ENCODE peak calls at places on chromosomes 6 and 20, in six cellular contexts. One of them, this sample, is unnamed.

GRCh38 chr6:121858976-121859375 is 423.5 kb downstream of the GJA1 start:
- DNase-seq in hepatic stellate cell: no peak
- DNase-seq in hepatocyte: no peak
- DNase-seq in GM23338: no peak
- DNase-seq in MCF 10A: no peak
- DNase-seq in LoVo: no peak
- DNase-seq in this sample: no peak

GRCh38 chr6:106560966-106561740 is 68.1 kb downstream of the RTN4IP1 start:
- DNase-seq in hepatic stellate cell: no peak
- DNase-seq in hepatocyte: peak; percentile 23
- DNase-seq in GM23338: no peak
- DNase-seq in MCF 10A: peak; percentile 76
- DNase-seq in LoVo: peak; percentile 23
- DNase-seq in this sample: no peak

GRCh38 chr6:90197854-90198496 is 98.7 kb downstream of the BACH2 start:
- DNase-seq in hepatic stellate cell: no peak
- DNase-seq in hepatocyte: peak; percentile 39
- DNase-seq in GM23338: peak; percentile 43
- DNase-seq in MCF 10A: peak; percentile 91
- DNase-seq in LoVo: no peak
- DNase-seq in this sample: no peak

GRCh38 chr20:142290-142689 is at the start of gene DEFB126:
- DNase-seq in hepatic stellate cell: no peak
- DNase-seq in hepatocyte: no peak
- DNase-seq in GM23338: no peak
- DNase-seq in MCF 10A: no peak
- DNase-seq in LoVo: no peak
- DNase-seq in this sample: no peak

GRCh38 chr20:24825591-24825990 is 123.5 kb upstream of the CST7 start:
- DNase-seq in hepatic stellate cell: no peak
- DNase-seq in hepatocyte: no peak
- DNase-seq in GM23338: no peak
- DNase-seq in MCF 10A: no peak
- DNase-seq in LoVo: no peak
- DNase-seq in this sample: no peak

GRCh38 chr20:6007094-6007528 is 46.7 kb downstream of the LRRN4 start:
- DNase-seq in hepatic stellate cell: no peak
- DNase-seq in hepatocyte: no peak
- DNase-seq in GM23338: no peak
- DNase-seq in MCF 10A: peak; percentile 18
- DNase-seq in LoVo: no peak
- DNase-seq in this sample: peak; percentile 44

GRCh38 chr6:33117826-33118277 is 42.1 kb downstream of the HLA-DPB1 start:
- DNase-seq in hepatic stellate cell: no peak
- DNase-seq in hepatocyte: no peak
- DNase-seq in GM23338: peak; percentile 85
- DNase-seq in MCF 10A: no peak
- DNase-seq in LoVo: no peak
- DNase-seq in this sample: no peak

GRCh38 chr20:9103955-9104354 is 35.1 kb downstream of the PLCB4 start:
- DNase-seq in hepatic stellate cell: no peak
- DNase-seq in hepatocyte: no peak
- DNase-seq in GM23338: no peak
- DNase-seq in MCF 10A: peak; percentile 83
- DNase-seq in LoVo: no peak
- DNase-seq in this sample: no peak

This sample was measured in small intestine.